ENCODE peak calls at places on chromosomes 1 and 21, in four cellular contexts. E, G, U and Z are unnamed samples. For H3K4me1 and H3K9me3, the result is how much of the 10 kb centered on the place peaks cover.

GRCh38 chr1:160474392-160475242 is 48.4 kb downstream of the SLAMF6 start:
- DNase-seq in E (no peak), U (no peak), G (no peak), Z (no peak)

GRCh38 chr1:181002582-181003172 is 20.0 kb downstream of the STX6 start:
- DNase-seq in U (no peak), E (no peak), G (no peak), Z (no peak)

GRCh38 chr21:38646213-38646837 is 148.0 kb upstream of the ERG start:
- DNase-seq in E (no peak), G (no peak), U (peak), Z (no peak)

GRCh38 chr1:1157914-1158710 is 15.6 kb upstream of the TTLL10 start:
- DNase-seq in G (peak), E (peak), U (peak), Z (peak)

GRCh38 chr1:16117936-16118335 is 37.9 kb downstream of the EPHA2 start:
- DNase-seq in G (no peak), E (no peak), U (no peak), Z (no peak)

GRCh38 chr21:39673736-39674135 is 61.0 kb downstream of the B3GALT5 start:
- DNase-seq in U (no peak), G (no peak), E (no peak), Z (no peak)

GRCh38 chr1:230303822-230304221 is 122.3 kb downstream of the PGBD5 start:
- DNase-seq in U (peak), G (no peak), E (no peak), Z (peak)

GRCh38 chr1:189429610-189430009 is 1048.1 kb downstream of the BRINP3 start:
- DNase-seq in G (no peak), U (peak), E (no peak), Z (peak)

GRCh38 chr1:15155760-15156743 is 2.5 kb downstream of the TMEM51 start:
- DNase-seq in U (peak), E (no peak), G (no peak), Z (peak)

GRCh38 chr1:99685516-99686180 is 39.7 kb downstream of the PALMD start:
- DNase-seq in U (peak), E (peak), G (peak), Z (peak)

GRCh38 chr1:41282679-41283317 is 40.7 kb upstream of the SCMH1 start:
- DNase-seq in U (peak), E (peak), G (peak), Z (peak)

GRCh38 chr1:27366411-27367159 is at the start of gene MAP3K6:
- DNase-seq in E (peak), G (peak), U (peak), Z (peak)

GRCh38 chr1:228104526-228105251 is 1.6 kb upstream of the C1orf35 start:
- DNase-seq in U (no peak), G (no peak), E (no peak), Z (no peak)

GRCh38 chr1:200894712-200895447 is at the start of gene INAVA:
- DNase-seq in G (peak), E (no peak), U (no peak), Z (no peak)

GRCh38 chr1:244352156-244352830 is 99.4 kb downstream of the ADSS2 start:
- DNase-seq in G (peak), U (no peak), E (no peak), Z (no peak)

GRCh38 chr1:202203238-202204039 is 9.8 kb downstream of the LGR6 start:
- DNase-seq in G (no peak), E (no peak), U (no peak), Z (no peak)

DNA sequence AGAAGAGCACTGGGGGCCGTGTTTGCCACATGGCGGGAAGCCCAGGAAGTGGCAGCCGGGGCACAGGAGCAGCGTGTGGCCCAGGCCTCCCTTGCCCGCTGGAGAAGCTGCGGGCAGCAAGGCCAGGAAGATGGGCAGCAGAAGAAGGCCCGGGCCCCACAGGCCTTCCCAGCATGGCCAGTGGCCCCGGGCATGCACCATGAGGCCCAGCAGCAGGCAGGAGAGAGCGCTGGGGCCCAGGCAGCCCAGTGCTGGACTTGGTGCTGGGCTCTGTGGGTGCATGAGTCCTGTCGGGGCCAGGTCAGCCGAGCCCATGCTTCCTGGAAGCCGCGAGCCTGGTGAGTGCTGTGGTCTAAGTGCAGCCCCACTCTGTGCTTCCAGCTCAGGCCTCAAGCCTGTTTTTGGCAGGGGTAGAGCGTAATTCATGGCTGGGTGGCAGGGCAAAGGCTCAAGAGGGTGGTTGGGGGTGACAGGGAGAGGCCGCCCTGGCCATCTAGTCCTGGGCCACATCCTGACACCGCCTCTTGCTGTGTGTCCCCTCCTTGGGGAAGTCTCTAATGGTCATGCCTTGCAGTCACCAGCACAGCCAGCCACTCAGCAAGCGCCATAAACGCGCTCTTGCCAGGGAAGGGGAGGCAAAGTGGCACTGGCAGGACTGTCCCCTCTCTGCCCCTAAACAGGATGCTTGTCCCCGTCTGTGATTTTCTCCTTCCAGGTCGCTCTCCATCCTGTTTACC is 21.3 kb downstream of the MTHFR start:
- DNase-seq in E (no peak), U (no peak), G (no peak), Z (no peak)
- H3K4me3 ChIP-seq in E (peak), U (peak), G (peak), Z (no peak)

GRCh38 chr21:33686386-33686785 is 44.1 kb downstream of the ITSN1 start:
- DNase-seq in G (no peak), E (no peak), U (no peak), Z (no peak)
- H3K4me1 ChIP-seq in G (under half), E (under half), U (half or more), Z (under half)

GRCh38 chr1:163824006-163824405 is 502.3 kb downstream of the NUF2 start:
- DNase-seq in U (peak), E (no peak), G (no peak), Z (peak)

GRCh38 chr1:163820748-163821147 is 499.0 kb downstream of the NUF2 start:
- DNase-seq in U (peak), E (no peak), G (no peak), Z (no peak)

GRCh38 chr1:163821679-163822078 is 499.9 kb downstream of the NUF2 start:
- DNase-seq in G (no peak), U (no peak), E (no peak), Z (no peak)

GRCh38 chr1:163824490-163824889 is 502.7 kb downstream of the NUF2 start:
- DNase-seq in G (no peak), U (no peak), E (no peak), Z (no peak)

DNA sequence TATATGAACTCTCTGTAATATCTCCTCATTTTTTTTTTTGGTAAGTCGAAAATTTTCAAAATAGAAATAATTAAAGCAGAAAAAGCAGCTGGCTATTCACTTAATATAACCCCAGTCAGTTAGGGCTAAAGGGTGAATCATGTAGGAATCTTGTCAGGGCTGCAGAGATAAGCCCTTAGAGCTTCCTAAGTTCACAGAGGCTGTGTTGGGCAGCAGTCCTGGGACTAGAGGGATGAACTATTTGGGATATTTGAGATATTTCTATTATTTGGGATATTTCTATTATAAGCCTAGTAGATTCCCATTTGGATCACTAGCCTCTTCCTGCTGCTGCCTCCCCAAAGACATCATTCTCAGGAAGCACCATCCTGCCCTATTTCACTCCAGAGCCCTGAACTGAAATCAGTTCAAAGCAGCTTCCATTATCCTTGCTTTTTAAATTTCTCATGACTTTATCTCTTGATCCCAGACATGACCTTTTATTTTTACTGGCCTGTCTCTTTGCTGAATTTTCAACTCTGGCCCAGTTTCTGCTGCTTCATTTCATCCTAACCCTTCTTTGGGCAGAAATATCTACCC is 501.3 kb downstream of the NUF2 start:
- DNase-seq in E (no peak), G (no peak), U (peak), Z (no peak)
- H3K9me3 ChIP-seq in E (under half), G (under half), U (under half), Z (under half)

GRCh38 chr1:32925360-32926142 is 24.4 kb upstream of the TMEM54 start:
- DNase-seq in U (peak), G (no peak), E (peak), Z (peak)

GRCh38 chr1:32928285-32928684 is 27.1 kb upstream of the TMEM54 start:
- DNase-seq in E (no peak), G (no peak), U (no peak), Z (no peak)

GRCh38 chr1:32927441-32927840 is 26.3 kb upstream of the TMEM54 start:
- DNase-seq in G (no peak), E (no peak), U (no peak), Z (no peak)

GRCh38 chr1:32926562-32926961 is 25.4 kb upstream of the TMEM54 start:
- DNase-seq in G (no peak), E (no peak), U (no peak), Z (no peak)

DNA sequence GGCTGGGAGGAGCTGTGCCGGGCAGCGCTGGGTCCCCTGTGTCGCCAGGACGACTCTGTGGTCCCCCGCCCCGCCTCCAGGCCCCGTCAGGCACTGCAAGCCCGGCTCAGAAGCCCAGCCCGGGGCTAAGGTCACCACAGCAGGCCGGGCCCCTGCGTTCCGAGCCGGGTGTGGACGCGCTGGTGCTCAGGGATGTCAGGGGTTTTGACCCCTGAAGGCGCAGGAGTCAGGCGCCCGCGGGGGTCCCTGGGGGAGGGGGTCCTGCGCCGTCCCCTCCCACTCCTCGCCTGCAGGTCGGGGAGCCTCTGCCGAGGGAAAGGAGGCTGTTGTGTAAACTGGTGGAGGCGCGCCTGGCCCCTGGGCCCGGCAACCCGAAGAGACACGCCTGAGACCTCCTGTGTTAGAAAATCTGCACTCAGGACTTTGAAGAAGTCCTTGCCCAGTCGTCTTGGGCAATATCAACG is 23.7 kb upstream of the TMEM54 start:
- DNase-seq in G (peak), U (no peak), E (no peak), Z (peak)
- H3K4me3 ChIP-seq in G (peak), U (no peak), E (no peak), Z (peak)

DNA sequence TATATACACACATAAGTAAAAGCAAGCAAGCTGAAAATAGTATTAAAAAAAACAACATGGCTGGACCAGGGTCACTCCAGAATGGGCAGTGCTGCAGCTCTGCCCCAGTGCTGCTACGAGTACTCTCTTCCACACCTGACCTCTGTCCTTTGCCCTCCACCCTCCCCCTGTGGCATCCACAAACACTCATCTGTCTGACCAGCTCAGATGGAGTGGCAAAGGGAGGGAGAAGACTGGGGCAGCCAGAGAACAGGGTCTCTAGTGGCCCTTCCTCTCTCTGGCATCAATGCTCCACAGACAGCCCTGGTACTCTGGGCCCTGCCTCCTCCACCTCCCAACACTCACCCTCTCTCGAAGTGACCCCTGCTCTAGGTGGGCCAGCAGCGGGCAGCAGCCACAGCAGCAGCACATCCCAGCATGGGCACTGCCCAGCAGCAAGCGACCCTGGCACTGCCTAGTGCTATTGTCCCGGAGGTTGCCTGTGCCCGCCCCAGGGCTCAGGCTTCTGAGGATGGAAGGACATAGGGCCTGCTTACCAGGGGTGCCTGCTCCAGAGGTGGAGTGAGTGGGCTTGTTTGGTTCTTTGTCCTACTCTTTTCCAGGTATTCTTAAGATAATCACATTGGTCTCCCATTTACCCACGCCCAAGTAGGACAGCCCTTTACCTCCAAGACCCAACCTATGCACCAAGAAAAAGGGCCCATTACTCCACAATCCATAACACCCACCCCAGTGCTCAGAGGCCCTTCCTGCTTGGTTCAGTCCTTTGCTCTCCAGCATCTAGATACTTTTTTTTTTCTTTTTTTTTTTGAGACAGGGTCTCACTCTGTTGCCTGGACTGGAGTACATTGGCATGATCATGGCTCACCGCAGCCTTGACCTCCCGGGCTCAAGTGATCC is 6.2 kb downstream of the ARHGEF2 start:
- DNase-seq in E (no peak), U (no peak), G (no peak), Z (no peak)
- H3K4me1 ChIP-seq in E (half or more), U (half or more), G (half or more), Z (half or more)

DNA sequence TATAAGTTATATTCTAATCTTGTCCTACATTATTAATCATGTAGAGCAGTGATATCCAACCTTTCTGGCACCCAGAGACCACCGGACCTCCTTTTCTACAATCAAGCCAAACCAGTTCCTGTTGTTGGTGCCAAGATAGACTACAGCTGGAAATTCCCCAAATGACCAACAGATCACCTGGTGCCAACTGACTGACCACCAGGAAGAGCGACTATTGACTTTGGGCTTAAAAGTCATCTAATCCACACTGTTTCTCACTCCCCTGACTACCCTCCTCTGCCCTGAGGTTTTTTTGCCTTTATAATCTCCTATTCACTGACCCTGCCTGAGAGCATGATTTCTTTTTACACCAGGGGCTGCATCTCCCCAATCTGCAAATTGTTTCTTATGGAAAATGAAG is 425.2 kb downstream of the TTLL7 start:
- DNase-seq in E (no peak), G (no peak), U (no peak), Z (no peak)
- H3K9me3 ChIP-seq in E (under half), G (under half), U (under half), Z (under half)